ENCODE peak calls at places on chromosomes 7 and 10, in four cellular contexts. One of them, this sample, is unnamed.

GRCh38 chr7:51101111-51101757 is 215.4 kb downstream of the COBL start:
- DNase-seq in stomach: no peak
- DNase-seq in BE2C: no peak
- DNase-seq in CD4-positive, alpha-beta memory T cell: no peak
- DNase-seq in this sample: no peak

GRCh38 chr10:33005322-33006282 is 47.6 kb upstream of the ITGB1 start:
- DNase-seq in CD4-positive, alpha-beta memory T cell: no peak
- DNase-seq in BE2C: peak; percentile 83
- DNase-seq in stomach: peak; percentile 77
- DNase-seq in this sample: peak; percentile 95

GRCh38 chr7:15652776-15653290 is 33.6 kb downstream of the MEOX2 start:
- DNase-seq in stomach: no peak
- DNase-seq in BE2C: no peak
- DNase-seq in CD4-positive, alpha-beta memory T cell: no peak
- DNase-seq in this sample: no peak

GRCh38 chr10:123891147-123892011 is at the start of gene CPXM2:
- DNase-seq in CD4-positive, alpha-beta memory T cell: no peak
- DNase-seq in BE2C: no peak
- DNase-seq in stomach: no peak
- DNase-seq in this sample: no peak

GRCh38 chr10:132387723-132388210 is 9.2 kb upstream of the PWWP2B start:
- DNase-seq in BE2C: peak; percentile 76
- DNase-seq in CD4-positive, alpha-beta memory T cell: peak; percentile 76
- DNase-seq in stomach: peak; percentile 83
- DNase-seq in this sample: peak; percentile 38

GRCh38 chr7:6437251-6437650 is 10.5 kb downstream of the DAGLB start:
- DNase-seq in BE2C: no peak
- DNase-seq in CD4-positive, alpha-beta memory T cell: no peak
- DNase-seq in stomach: no peak
- DNase-seq in this sample: peak; percentile 25

GRCh38 chr10:71266147-71266917 is 52.7 kb upstream of the SLC29A3 start:
- DNase-seq in CD4-positive, alpha-beta memory T cell: no peak
- DNase-seq in BE2C: peak; percentile 94
- DNase-seq in stomach: peak; percentile 81
- DNase-seq in this sample: peak; percentile 90

GRCh38 chr10:88428442-88428841 is 154.7 kb downstream of the RNLS start:
- DNase-seq in BE2C: peak; percentile 8
- DNase-seq in CD4-positive, alpha-beta memory T cell: no peak
- DNase-seq in stomach: no peak
- DNase-seq in this sample: peak; percentile 34

GRCh38 chr7:157717211-157718174 is 380.7 kb downstream of the DNAJB6 start:
- DNase-seq in stomach: no peak
- DNase-seq in BE2C: no peak
- DNase-seq in CD4-positive, alpha-beta memory T cell: no peak
- DNase-seq in this sample: no peak

GRCh38 chr7:84548366-84549085 is 353.9 kb upstream of the SEMA3A start:
- DNase-seq in stomach: no peak
- DNase-seq in BE2C: no peak
- DNase-seq in CD4-positive, alpha-beta memory T cell: no peak
- DNase-seq in this sample: peak; percentile 70

GRCh38 chr7:137120690-137121089 is 222.8 kb downstream of the PTN start:
- DNase-seq in BE2C: no peak
- DNase-seq in CD4-positive, alpha-beta memory T cell: no peak
- DNase-seq in stomach: no peak
- DNase-seq in this sample: peak; percentile 76

GRCh38 chr10:804191-804781 is 114.8 kb upstream of the DIP2C start:
- DNase-seq in BE2C: no peak
- DNase-seq in stomach: no peak
- DNase-seq in CD4-positive, alpha-beta memory T cell: no peak
- DNase-seq in this sample: no peak

GRCh38 chr7:125338110-125338509 is 408.5 kb upstream of the POT1 start:
- DNase-seq in CD4-positive, alpha-beta memory T cell: no peak
- DNase-seq in BE2C: no peak
- DNase-seq in stomach: no peak
- DNase-seq in this sample: no peak

GRCh38 chr10:32103721-32104120 is 47.5 kb upstream of the KIF5B start:
- DNase-seq in CD4-positive, alpha-beta memory T cell: no peak
- DNase-seq in BE2C: no peak
- DNase-seq in stomach: no peak
- DNase-seq in this sample: peak; percentile 42

GRCh38 chr7:151726875-151727578 is 149.9 kb downstream of the PRKAG2 start:
- DNase-seq in CD4-positive, alpha-beta memory T cell: no peak
- DNase-seq in BE2C: no peak
- DNase-seq in stomach: no peak
- DNase-seq in this sample: no peak

GRCh38 chr10:70494536-70494935 is 16.0 kb downstream of the PALD1 start:
- DNase-seq in stomach: no peak
- DNase-seq in BE2C: no peak
- DNase-seq in CD4-positive, alpha-beta memory T cell: no peak
- DNase-seq in this sample: no peak

GRCh38 chr7:131066635-131067034 is 261.0 kb upstream of the MKLN1 start:
- DNase-seq in BE2C: no peak
- DNase-seq in CD4-positive, alpha-beta memory T cell: no peak
- DNase-seq in stomach: no peak
- DNase-seq in this sample: peak; percentile 49

GRCh38 chr7:16484453-16485158 is 19.1 kb upstream of the SOSTDC1 start:
- DNase-seq in stomach: no peak
- DNase-seq in CD4-positive, alpha-beta memory T cell: no peak
- DNase-seq in BE2C: no peak
- DNase-seq in this sample: peak; percentile 23

GRCh38 chr7:37027557-37028341 is 303.5 kb upstream of the AOAH start:
- DNase-seq in CD4-positive, alpha-beta memory T cell: no peak
- DNase-seq in BE2C: no peak
- DNase-seq in stomach: no peak
- DNase-seq in this sample: peak; percentile 2

GRCh38 chr10:3772349-3773222 is 12.4 kb downstream of the KLF6 start:
- DNase-seq in CD4-positive, alpha-beta memory T cell: no peak
- DNase-seq in BE2C: no peak
- DNase-seq in stomach: no peak
- DNase-seq in this sample: no peak

GRCh38 chr10:86044029-86044428 is 322.6 kb downstream of the GRID1 start:
- DNase-seq in stomach: no peak
- DNase-seq in CD4-positive, alpha-beta memory T cell: no peak
- DNase-seq in BE2C: no peak
- DNase-seq in this sample: no peak

GRCh38 chr7:109101332-109101731 is 531.7 kb downstream of the DNAJB9 start:
- DNase-seq in stomach: no peak
- DNase-seq in BE2C: no peak
- DNase-seq in CD4-positive, alpha-beta memory T cell: no peak
- DNase-seq in this sample: no peak

GRCh38 chr7:37128644-37129043 is 320.0 kb downstream of the ELMO1 start:
- DNase-seq in stomach: no peak
- DNase-seq in CD4-positive, alpha-beta memory T cell: no peak
- DNase-seq in BE2C: no peak
- DNase-seq in this sample: no peak

GRCh38 chr7:143408686-143409551 is at the start of gene EPHA1:
- DNase-seq in stomach: peak; percentile 78
- DNase-seq in CD4-positive, alpha-beta memory T cell: peak; percentile 58
- DNase-seq in BE2C: no peak
- DNase-seq in this sample: no peak

GRCh38 chr7:143405158-143405557 is 3.5 kb downstream of the EPHA1 start:
- DNase-seq in stomach: no peak
- DNase-seq in CD4-positive, alpha-beta memory T cell: no peak
- DNase-seq in BE2C: no peak
- DNase-seq in this sample: no peak

GRCh38 chr7:143408247-143408685 is 390 bp downstream of the EPHA1 start:
- DNase-seq in BE2C: no peak
- DNase-seq in CD4-positive, alpha-beta memory T cell: no peak
- DNase-seq in stomach: no peak
- DNase-seq in this sample: no peak

GRCh38 chr7:143407296-143408246 is 1.1 kb downstream of the EPHA1 start:
- DNase-seq in stomach: no peak
- DNase-seq in BE2C: no peak
- DNase-seq in CD4-positive, alpha-beta memory T cell: peak; percentile 64
- DNase-seq in this sample: no peak

DNA sequence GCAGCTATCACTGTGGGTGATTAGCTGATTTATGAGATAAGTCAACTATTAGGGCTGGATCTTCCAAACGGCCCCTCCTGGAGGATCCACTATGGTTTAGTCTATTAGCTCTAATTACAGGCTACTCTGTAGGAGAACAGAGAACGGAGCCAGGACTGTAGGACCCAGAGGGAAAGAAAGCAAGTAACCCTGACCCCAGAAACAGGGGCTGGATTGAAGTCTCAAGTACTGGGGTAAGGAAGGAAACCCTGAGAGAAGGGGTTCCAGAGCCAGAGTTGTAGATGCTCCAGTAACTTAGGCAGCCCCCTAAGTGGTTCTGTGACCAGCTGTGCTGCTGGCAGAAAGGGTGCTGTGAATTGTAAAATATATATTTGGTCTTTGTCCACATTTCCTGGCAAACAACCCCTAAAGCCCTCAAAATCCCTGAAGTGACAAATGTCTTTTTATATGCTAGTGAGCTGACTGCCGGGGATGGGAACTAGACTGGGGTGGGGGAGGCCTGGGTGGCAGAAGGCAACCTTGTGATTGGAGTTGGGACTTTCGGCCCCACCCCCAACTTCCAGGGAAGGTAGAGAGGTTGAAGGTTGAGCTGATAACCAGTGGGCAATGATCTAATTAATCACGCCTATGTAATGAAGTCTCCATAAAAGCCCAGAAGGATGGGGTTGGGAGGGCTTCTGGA is 2.8 kb downstream of the EPHA1 start:
- DNase-seq in CD4-positive, alpha-beta memory T cell: no peak
- DNase-seq in stomach: no peak
- DNase-seq in BE2C: no peak
- DNase-seq in this sample: no peak
- H3K4me3 ChIP-seq in CD4-positive, alpha-beta memory T cell: no peak overlapping the region
- H3K4me3 ChIP-seq in stomach: no peak overlapping the region
- H3K4me3 ChIP-seq in BE2C: no peak overlapping the region
- H3K4me3 ChIP-seq in this sample: no peak overlapping the region

GRCh38 chr10:49759787-49760551 is 2.2 kb downstream of the OGDHL start:
- DNase-seq in CD4-positive, alpha-beta memory T cell: no peak
- DNase-seq in stomach: peak; percentile 17
- DNase-seq in BE2C: no peak
- DNase-seq in this sample: no peak

GRCh38 chr10:49762566-49762877 is 399 bp upstream of the OGDHL start:
- DNase-seq in BE2C: no peak
- DNase-seq in stomach: no peak
- DNase-seq in CD4-positive, alpha-beta memory T cell: no peak
- DNase-seq in this sample: no peak

GRCh38 chr10:49760789-49761188 is 1.3 kb downstream of the OGDHL start:
- DNase-seq in CD4-positive, alpha-beta memory T cell: no peak
- DNase-seq in stomach: peak; percentile 11
- DNase-seq in BE2C: no peak
- DNase-seq in this sample: no peak

GRCh38 chr10:49761789-49762565 is at the start of gene OGDHL:
- DNase-seq in BE2C: peak; percentile 82
- DNase-seq in stomach: peak; percentile 46
- DNase-seq in CD4-positive, alpha-beta memory T cell: no peak
- DNase-seq in this sample: peak; percentile 27

GRCh38 chr10:49761201-49761788 is 828 bp downstream of the OGDHL start:
- DNase-seq in stomach: peak; percentile 16
- DNase-seq in CD4-positive, alpha-beta memory T cell: no peak
- DNase-seq in BE2C: no peak
- DNase-seq in this sample: no peak
- H3K4me3 ChIP-seq in stomach: peak overlapping the region; percentile 50
- H3K4me3 ChIP-seq in CD4-positive, alpha-beta memory T cell: no peak overlapping the region
- H3K4me3 ChIP-seq in BE2C: peak overlapping the region; percentile 76
- H3K4me3 ChIP-seq in this sample: no peak overlapping the region

DNA sequence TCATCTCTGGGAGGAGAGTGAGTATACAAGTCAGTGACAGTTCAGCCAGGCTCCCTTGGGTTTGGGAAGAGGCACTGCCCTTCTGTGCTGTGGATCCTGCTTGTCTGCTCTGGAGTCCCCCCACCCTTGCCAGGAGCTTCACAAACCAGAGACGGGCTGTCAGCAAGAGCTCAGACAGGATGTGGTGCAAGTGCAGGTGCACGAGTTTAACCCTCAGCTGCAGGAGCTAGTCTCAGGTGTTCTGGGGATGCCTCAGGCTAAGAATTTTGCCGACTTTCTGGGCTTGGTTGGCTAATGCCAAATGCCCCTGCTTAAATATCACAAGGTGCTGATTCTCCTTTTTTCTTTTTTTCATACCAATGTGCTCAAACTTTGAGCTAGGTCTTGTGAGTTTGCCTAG is 22.3 kb downstream of the ZNF783 start:
- DNase-seq in stomach: no peak
- DNase-seq in CD4-positive, alpha-beta memory T cell: peak; percentile 78
- DNase-seq in BE2C: no peak
- DNase-seq in this sample: no peak
- H3K4me3 ChIP-seq in stomach: no peak overlapping the region
- H3K4me3 ChIP-seq in CD4-positive, alpha-beta memory T cell: no peak overlapping the region
- H3K4me3 ChIP-seq in BE2C: no peak overlapping the region
- H3K4me3 ChIP-seq in this sample: no peak overlapping the region

GRCh38 chr10:18149401-18149800 is 9.2 kb downstream of the CACNB2 start:
- DNase-seq in stomach: no peak
- DNase-seq in CD4-positive, alpha-beta memory T cell: no peak
- DNase-seq in BE2C: no peak
- DNase-seq in this sample: no peak
- H3K4me3 ChIP-seq in stomach: no peak overlapping the region
- H3K4me3 ChIP-seq in CD4-positive, alpha-beta memory T cell: no peak overlapping the region
- H3K4me3 ChIP-seq in BE2C: no peak overlapping the region
- H3K4me3 ChIP-seq in this sample: no peak overlapping the region

GRCh38 chr10:95626468-95626867 is 30.0 kb downstream of the ALDH18A1 start:
- DNase-seq in BE2C: no peak
- DNase-seq in stomach: no peak
- DNase-seq in CD4-positive, alpha-beta memory T cell: no peak
- DNase-seq in this sample: no peak

DNA sequence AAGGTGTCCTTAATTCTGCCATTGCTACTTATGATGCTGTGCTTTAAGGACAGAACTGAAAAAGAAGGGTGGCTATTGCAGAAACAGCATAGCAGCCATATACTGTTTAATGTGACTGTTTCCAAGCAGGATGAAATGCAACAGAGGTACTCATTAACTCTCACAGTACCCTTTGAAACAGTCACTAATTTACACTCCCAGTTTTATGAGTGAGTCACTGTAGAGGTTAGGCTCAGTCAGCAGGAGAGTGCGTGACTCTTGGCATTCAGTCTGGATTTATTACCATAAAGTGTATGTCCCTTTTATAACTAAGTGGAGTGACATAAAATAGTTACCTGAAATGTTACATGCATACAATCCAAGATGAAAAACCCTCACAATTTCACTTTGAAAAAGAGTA is 27.7 kb downstream of the ALDH18A1 start:
- DNase-seq in BE2C: no peak
- DNase-seq in stomach: no peak
- DNase-seq in CD4-positive, alpha-beta memory T cell: no peak
- DNase-seq in this sample: no peak
- H3K4me3 ChIP-seq in BE2C: no peak overlapping the region
- H3K4me3 ChIP-seq in stomach: no peak overlapping the region
- H3K4me3 ChIP-seq in CD4-positive, alpha-beta memory T cell: no peak overlapping the region
- H3K4me3 ChIP-seq in this sample: no peak overlapping the region

GRCh38 chr7:142352543-142352942 is 94.7 kb upstream of the PRSS58 start:
- DNase-seq in CD4-positive, alpha-beta memory T cell: no peak
- DNase-seq in stomach: no peak
- DNase-seq in BE2C: no peak
- DNase-seq in this sample: no peak
- H3K4me3 ChIP-seq in CD4-positive, alpha-beta memory T cell: no peak overlapping the region
- H3K4me3 ChIP-seq in stomach: no peak overlapping the region
- H3K4me3 ChIP-seq in BE2C: no peak overlapping the region
- H3K4me3 ChIP-seq in this sample: no peak overlapping the region